ENCODE peak calls at places on chromosomes 2 and 18, in seven cellular contexts. E, X, U, Z, W, R and T are unnamed samples.

GRCh38 chr2:174198846-174199564 is 49.3 kb downstream of the OLA1 start:
- DNase-seq in E (no peak), X (peak), U (peak), Z (no peak), W (no peak), R (peak), T (no peak)

GRCh38 chr2:44786045-44786817 is 155.3 kb upstream of the SIX3 start:
- DNase-seq in E (no peak), X (no peak), U (no peak), Z (no peak), W (no peak), R (no peak), T (no peak)

GRCh38 chr2:172262486-172262885 is 159.8 kb upstream of the DLX2 start:
- DNase-seq in E (no peak), X (no peak), U (no peak), Z (no peak), W (no peak), R (no peak), T (no peak)

GRCh38 chr2:97950329-97951154 is 45.2 kb downstream of the TMEM131 start:
- DNase-seq in E (no peak), X (peak), U (peak), Z (no peak), W (peak), R (peak), T (no peak)

GRCh38 chr2:126736133-126736874 is 80.3 kb downstream of the GYPC start:
- DNase-seq in E (no peak), X (no peak), U (no peak), Z (no peak), W (no peak), R (peak), T (no peak)

GRCh38 chr18:11065061-11065460 is 84.3 kb downstream of the PIEZO2 start:
- DNase-seq in E (no peak), X (no peak), U (no peak), Z (no peak), W (no peak), R (no peak), T (no peak)

GRCh38 chr2:128421861-128422311 is 103.2 kb upstream of the HS6ST1 start:
- DNase-seq in E (no peak), X (no peak), U (no peak), Z (peak), W (no peak), R (no peak), T (no peak)

GRCh38 chr2:19046986-19047780 is 311.2 kb downstream of the OSR1 start:
- DNase-seq in E (no peak), X (peak), U (peak), Z (no peak), W (peak), R (no peak), T (no peak)

GRCh38 chr2:88828397-88829137 is 137.1 kb downstream of the RPIA start:
- DNase-seq in E (no peak), X (no peak), U (peak), Z (peak), W (no peak), R (no peak), T (no peak)

GRCh38 chr18:43160509-43160908 is 45.0 kb upstream of the RIT2 start:
- DNase-seq in E (no peak), X (peak), U (no peak), Z (no peak), W (peak), R (peak), T (no peak)

GRCh38 chr18:47036298-47036874 is 965 bp upstream of the ELOA2 start:
- DNase-seq in E (peak), X (peak), U (peak), Z (no peak), W (peak), R (peak), T (no peak)

GRCh38 chr2:114389021-114389420 is 53.4 kb upstream of the DPP10 start:
- DNase-seq in E (no peak), X (no peak), U (no peak), Z (no peak), W (no peak), R (no peak), T (no peak)

GRCh38 chr18:35444636-35445035 is 53.1 kb downstream of the INO80C start:
- DNase-seq in E (no peak), X (no peak), U (no peak), Z (no peak), W (no peak), R (no peak), T (no peak)

GRCh38 chr2:27431395-27431794 is 3.0 kb downstream of the NRBP1 start:
- DNase-seq in E (no peak), X (peak), U (peak), Z (no peak), W (peak), R (peak), T (no peak)

GRCh38 chr2:133574186-133574585 is 5.9 kb upstream of the NCKAP5 start:
- DNase-seq in E (no peak), X (no peak), U (no peak), Z (no peak), W (no peak), R (no peak), T (no peak)

GRCh38 chr2:16660039-16660619 is 5.5 kb downstream of the CYRIA start:
- DNase-seq in E (no peak), X (no peak), U (no peak), Z (no peak), W (no peak), R (no peak), T (no peak)

GRCh38 chr18:31667185-31667584 is 17.2 kb downstream of the B4GALT6 start:
- DNase-seq in E (no peak), X (peak), U (no peak), Z (no peak), W (no peak), R (peak), T (no peak)

GRCh38 chr2:129923265-129924141 is 56.0 kb upstream of the RAB6C start:
- DNase-seq in E (peak), X (peak), U (peak), Z (no peak), W (no peak), R (peak), T (no peak)

GRCh38 chr18:13301691-13302469 is 83.3 kb downstream of the LDLRAD4 start:
- DNase-seq in E (no peak), X (no peak), U (no peak), Z (no peak), W (no peak), R (peak), T (no peak)

GRCh38 chr2:42359304-42359749 is 1.7 kb downstream of the COX7A2L start:
- DNase-seq in E (no peak), X (no peak), U (peak), Z (no peak), W (no peak), R (no peak), T (no peak)

GRCh38 chr18:32770651-32771168 is 2.1 kb downstream of the KLHL14 start:
- DNase-seq in E (no peak), X (no peak), U (no peak), Z (no peak), W (no peak), R (peak), T (no peak)

GRCh38 chr2:134244587-134244986 is 9.3 kb upstream of the MGAT5 start:
- DNase-seq in E (no peak), X (no peak), U (no peak), Z (no peak), W (no peak), R (no peak), T (no peak)

GRCh38 chr18:30177056-30177455 is 865.5 kb downstream of the DSC3 start:
- DNase-seq in E (no peak), X (peak), U (peak), Z (no peak), W (no peak), R (peak), T (no peak)

GRCh38 chr18:8513249-8513648 is 96.0 kb upstream of the RAB12 start:
- DNase-seq in E (no peak), X (no peak), U (no peak), Z (no peak), W (no peak), R (no peak), T (peak)

GRCh38 chr18:43590182-43590903 is 313.1 kb upstream of the SYT4 start:
- DNase-seq in E (no peak), X (no peak), U (no peak), Z (peak), W (no peak), R (no peak), T (no peak)

GRCh38 chr2:8515864-8516533 is 165.9 kb upstream of the ID2 start:
- DNase-seq in E (peak), X (no peak), U (no peak), Z (no peak), W (no peak), R (no peak), T (no peak)

GRCh38 chr2:226088366-226088674 is 688.8 kb downstream of the NYAP2 start:
- DNase-seq in E (no peak), X (no peak), U (no peak), Z (peak), W (no peak), R (no peak), T (no peak)

GRCh38 chr2:128474014-128474961 is 155.6 kb upstream of the HS6ST1 start:
- DNase-seq in E (no peak), X (no peak), U (no peak), Z (no peak), W (no peak), R (no peak), T (no peak)

GRCh38 chr2:109423556-109424359 is 190.0 kb downstream of the SEPTIN10 start:
- DNase-seq in E (no peak), X (no peak), U (no peak), Z (peak), W (no peak), R (peak), T (peak)

GRCh38 chr18:36186461-36187137 is 698 bp upstream of the MOCOS start:
- DNase-seq in E (no peak), X (no peak), U (peak), Z (peak), W (peak), R (peak), T (no peak)

GRCh38 chr2:29187926-29188325 is 72.7 kb downstream of the CLIP4 start:
- DNase-seq in E (no peak), X (peak), U (peak), Z (no peak), W (no peak), R (peak), T (no peak)

GRCh38 chr2:217929294-217929671 is 73.5 kb downstream of the TNS1 start:
- DNase-seq in E (no peak), X (no peak), U (no peak), Z (no peak), W (no peak), R (no peak), T (no peak)

GRCh38 chr18:8341481-8342230 is 267.6 kb upstream of the RAB12 start:
- DNase-seq in E (no peak), X (peak), U (peak), Z (no peak), W (peak), R (peak), T (no peak)

GRCh38 chr18:55220523-55220922 is 261.3 kb upstream of the CCDC68 start:
- DNase-seq in E (no peak), X (peak), U (no peak), Z (no peak), W (no peak), R (no peak), T (no peak)

GRCh38 chr2:222939208-222939846 is 78.5 kb downstream of the ACSL3 start:
- DNase-seq in E (no peak), X (peak), U (peak), Z (no peak), W (no peak), R (peak), T (no peak)

GRCh38 chr18:73715228-73715670 is 432.4 kb downstream of the FBXO15 start:
- DNase-seq in E (no peak), X (no peak), U (no peak), Z (no peak), W (no peak), R (no peak), T (no peak)

GRCh38 chr2:69149631-69150215 is 136.7 kb downstream of the ANTXR1 start:
- DNase-seq in E (no peak), X (peak), U (peak), Z (peak), W (peak), R (peak), T (peak)

GRCh38 chr2:25332571-25332970 is 9.2 kb downstream of the DNMT3A start:
- DNase-seq in E (no peak), X (no peak), U (no peak), Z (peak), W (no peak), R (no peak), T (no peak)

GRCh38 chr2:24463271-24463670 is 27.8 kb upstream of the NCOA1 start:
- DNase-seq in E (no peak), X (no peak), U (no peak), Z (no peak), W (no peak), R (no peak), T (no peak)

GRCh38 chr2:162245051-162245450 is 1.8 kb upstream of the FAP start:
- DNase-seq in E (no peak), X (peak), U (peak), Z (no peak), W (no peak), R (peak), T (no peak)